ENCODE peak calls at places on chromosomes 5 and 9, in seven cellular contexts. I is suprapubic skin, W is transverse colon, T is thyroid gland, E is IMR-90, M is breast epithelium, K is testis. B is an unnamed sample.

GRCh38 chr5:13591621-13592020 is 352.9 kb downstream of the DNAH5 start:
- DNase-seq in I (no peak), W (no peak), T (no peak), E (peak), M (no peak), K (no peak), B (no peak)

GRCh38 chr5:170312666-170313065 is 15.1 kb upstream of the LCP2 start:
- DNase-seq in I (no peak), W (no peak), T (no peak), E (peak), M (no peak), K (no peak), B (peak)

GRCh38 chr5:137176609-137177008 is 322.5 kb downstream of the SPOCK1 start:
- DNase-seq in I (no peak), W (no peak), T (no peak), E (no peak), M (no peak), K (no peak), B (no peak)

GRCh38 chr5:133117930-133118445 is 66.2 kb downstream of the HSPA4 start:
- DNase-seq in I (no peak), W (no peak), T (no peak), E (no peak), M (no peak), K (no peak), B (no peak)

GRCh38 chr9:95516221-95516735 is 493 bp downstream of the PTCH1 start:
- DNase-seq in I (no peak), W (no peak), T (peak), E (no peak), M (no peak), K (peak), B (peak)

GRCh38 chr9:85743290-85744128 is 1.8 kb upstream of the AGTPBP1 start:
- DNase-seq in I (no peak), W (peak), T (no peak), E (peak), M (no peak), K (peak), B (no peak)

GRCh38 chr5:38867071-38867790 is 21.4 kb downstream of the OSMR start:
- DNase-seq in I (no peak), W (no peak), T (no peak), E (no peak), M (no peak), K (no peak), B (no peak)

GRCh38 chr9:5971740-5972139 is 43.7 kb downstream of the RANBP6 start:
- DNase-seq in I (no peak), W (no peak), T (no peak), E (peak), M (no peak), K (no peak), B (no peak)

GRCh38 chr9:83231039-83231438 is 168.1 kb upstream of the RASEF start:
- DNase-seq in I (no peak), W (no peak), T (no peak), E (no peak), M (no peak), K (no peak), B (no peak)

GRCh38 chr5:90113108-90113507 is 296.4 kb downstream of the CETN3 start:
- DNase-seq in I (no peak), W (no peak), T (no peak), E (no peak), M (no peak), K (no peak), B (no peak)

GRCh38 chr9:133144142-133144886 is 19.4 kb downstream of the GBGT1 start:
- DNase-seq in I (no peak), W (peak), T (peak), E (peak), M (no peak), K (peak), B (peak)

GRCh38 chr9:21682981-21683380 is 119.5 kb upstream of the MTAP start:
- DNase-seq in I (no peak), W (no peak), T (no peak), E (peak), M (no peak), K (no peak), B (no peak)

GRCh38 chr9:118223111-118223510 is 518.9 kb downstream of the TLR4 start:
- DNase-seq in I (no peak), W (no peak), T (no peak), E (no peak), M (no peak), K (no peak), B (no peak)

GRCh38 chr5:116557669-116558271 is 16.9 kb downstream of the SEMA6A start:
- DNase-seq in I (no peak), W (no peak), T (no peak), E (peak), M (no peak), K (no peak), B (peak)

GRCh38 chr9:28951945-28952344 is 1378.7 kb upstream of the C9orf72 start:
- DNase-seq in I (no peak), W (no peak), T (no peak), E (no peak), M (no peak), K (no peak), B (no peak)

GRCh38 chr5:96209829-96210228 is 223.2 kb downstream of the PCSK1 start:
- DNase-seq in I (no peak), W (no peak), T (no peak), E (peak), M (no peak), K (no peak), B (no peak)

GRCh38 chr9:97046228-97046627 is 7.3 kb upstream of the CTSV start:
- DNase-seq in I (no peak), W (peak), T (peak), E (peak), M (peak), K (peak), B (peak)

GRCh38 chr9:86099695-86100364 is 472 bp upstream of the GOLM1 start:
- DNase-seq in I (no peak), W (peak), T (peak), E (peak), M (no peak), K (peak), B (peak)

GRCh38 chr9:93083592-93084470 is 12.2 kb upstream of the CARD19 start:
- DNase-seq in I (peak), W (no peak), T (peak), E (no peak), M (peak), K (peak), B (no peak)

GRCh38 chr5:11415751-11416150 is 488.5 kb downstream of the CTNND2 start:
- DNase-seq in I (no peak), W (no peak), T (peak), E (no peak), M (no peak), K (no peak), B (no peak)

GRCh38 chr5:39191216-39191615 is 28.1 kb downstream of the FYB1 start:
- DNase-seq in I (no peak), W (no peak), T (no peak), E (no peak), M (no peak), K (no peak), B (no peak)

GRCh38 chr5:73690015-73690414 is 64.0 kb downstream of the ARHGEF28 start:
- DNase-seq in I (no peak), W (no peak), T (no peak), E (no peak), M (no peak), K (no peak), B (no peak)

GRCh38 chr5:129960831-129961230 is 56.6 kb downstream of the CHSY3 start:
- DNase-seq in I (no peak), W (no peak), T (no peak), E (no peak), M (no peak), K (no peak), B (no peak)

GRCh38 chr5:179271821-179272325 is 73.4 kb downstream of the ADAMTS2 start:
- DNase-seq in I (peak), W (no peak), T (no peak), E (no peak), M (peak), K (no peak), B (peak)

GRCh38 chr5:76412511-76412910 is 9.4 kb downstream of the IQGAP2 start:
- DNase-seq in I (no peak), W (no peak), T (no peak), E (no peak), M (no peak), K (no peak), B (no peak)

GRCh38 chr5:189976-190365 is 1.3 kb upstream of the LRRC14B start:
- DNase-seq in I (peak), W (no peak), T (no peak), E (no peak), M (no peak), K (no peak), B (no peak)
- H3K27ac ChIP-seq in I (no peak), W (no peak), T (no peak), E (no peak), M (no peak), K (no peak), B (no peak)

DNA sequence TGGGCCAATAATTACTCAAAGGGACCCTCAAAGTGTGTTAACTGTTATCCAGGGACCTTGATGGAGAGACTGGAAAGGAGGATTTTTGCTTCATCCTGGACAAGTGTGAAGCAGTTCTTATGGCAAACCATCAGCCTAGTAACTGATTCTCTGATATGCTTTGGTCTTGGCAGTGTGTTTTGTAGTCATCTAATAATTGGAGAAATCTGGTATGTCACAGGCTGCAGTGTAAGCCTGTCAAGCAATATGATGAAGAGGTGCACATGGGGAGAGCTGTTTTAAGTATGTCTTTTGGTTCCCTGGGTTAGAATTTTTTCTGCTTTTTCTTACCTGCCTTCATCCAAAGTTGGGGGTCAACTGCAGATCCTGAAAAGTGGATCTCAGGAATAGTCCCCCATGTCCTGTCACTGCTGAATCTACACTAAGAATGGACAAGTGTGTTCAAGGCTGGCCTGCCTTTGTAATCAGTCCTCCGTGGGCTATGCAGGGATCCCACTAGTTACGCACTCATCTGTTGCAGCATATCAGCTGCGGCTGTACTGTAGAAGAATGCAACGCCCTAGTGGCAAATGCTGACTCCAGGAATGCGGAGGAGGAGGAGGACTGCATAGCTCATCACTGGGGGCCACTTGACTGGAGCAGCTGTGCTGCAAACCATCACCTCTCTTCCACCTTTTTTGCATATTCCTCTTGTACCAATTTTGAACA is 1.9 kb downstream of the SPTAN1 start:
- DNase-seq in I (no peak), W (peak), T (peak), E (peak), M (no peak), K (peak), B (peak)
- TF ChIP-seq POLR2A in I (no peak), W (peak), T (peak), E (peak), M (no peak), K (no peak), B (no peak)

DNA sequence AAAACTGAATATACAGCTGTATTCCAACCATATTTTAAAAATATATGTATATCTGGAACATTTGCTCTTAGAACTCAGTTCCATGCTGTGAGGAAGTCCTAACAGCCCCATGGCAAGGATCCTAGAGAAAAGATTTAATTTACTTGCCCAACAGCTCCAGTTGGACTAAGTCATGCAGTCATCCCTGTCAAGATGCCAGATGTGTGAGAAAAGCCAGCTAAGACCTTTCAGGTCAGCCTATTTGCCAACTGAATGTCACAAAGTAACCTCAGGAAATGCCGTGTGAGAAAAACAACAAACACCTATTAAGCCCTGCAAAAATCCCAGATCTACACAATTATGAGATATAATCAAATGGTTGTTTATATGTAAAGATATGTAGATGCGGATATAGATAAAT is 416.3 kb downstream of the NR2F1-AS1 start:
- DNase-seq in I (no peak), W (peak), T (no peak), E (peak), M (no peak), K (no peak), B (no peak)
- H3K27ac ChIP-seq in I (no peak), W (no peak), T (no peak), E (no peak), M (no peak), K (no peak), B (no peak)

GRCh38 chr9:109320734-109321448 is at the start of gene EPB41L4B:
- DNase-seq in I (peak), W (peak), T (peak), E (peak), M (peak), K (peak), B (peak)
- TF ChIP-seq POLR2A in I (no peak), W (no peak), T (peak), E (peak), M (no peak), K (no peak), B (peak)

GRCh38 chr5:36665638-36666037 is 59.2 kb downstream of the SLC1A3 start:
- DNase-seq in I (no peak), W (no peak), T (no peak), E (no peak), M (no peak), K (no peak), B (no peak)

GRCh38 chr5:36666986-36667385 is 60.6 kb downstream of the SLC1A3 start:
- DNase-seq in I (no peak), W (no peak), T (peak), E (no peak), M (no peak), K (no peak), B (no peak)

GRCh38 chr5:36667826-36668225 is 61.4 kb downstream of the SLC1A3 start:
- DNase-seq in I (no peak), W (no peak), T (no peak), E (no peak), M (no peak), K (no peak), B (no peak)

GRCh38 chr5:36664762-36665161 is 58.4 kb downstream of the SLC1A3 start:
- DNase-seq in I (no peak), W (no peak), T (no peak), E (no peak), M (no peak), K (no peak), B (peak)

GRCh38 chr5:36666304-36666703 is 59.9 kb downstream of the SLC1A3 start:
- DNase-seq in I (no peak), W (no peak), T (no peak), E (no peak), M (no peak), K (no peak), B (no peak)
- H3K27ac ChIP-seq in I (no peak), W (no peak), T (no peak), E (no peak), M (no peak), K (no peak), B (no peak)

GRCh38 chr9:126860757-126861466 is 473 bp downstream of the ZBTB34 start:
- DNase-seq in I (no peak), W (peak), T (peak), E (no peak), M (no peak), K (peak), B (peak)

GRCh38 chr9:126859111-126859510 is 1.3 kb upstream of the ZBTB34 start:
- DNase-seq in I (no peak), W (no peak), T (no peak), E (no peak), M (no peak), K (no peak), B (no peak)

GRCh38 chr9:126862461-126862830 is 2.0 kb downstream of the ZBTB34 start:
- DNase-seq in I (no peak), W (peak), T (peak), E (no peak), M (no peak), K (no peak), B (no peak)

GRCh38 chr9:126861707-126862460 is 1.4 kb downstream of the ZBTB34 start:
- DNase-seq in I (no peak), W (peak), T (no peak), E (peak), M (no peak), K (no peak), B (no peak)

GRCh38 chr9:126860077-126860756 is at the start of gene ZBTB34:
- DNase-seq in I (no peak), W (peak), T (peak), E (peak), M (no peak), K (peak), B (peak)
- TF ChIP-seq POLR2A in I (no peak), W (no peak), T (peak), E (peak), M (no peak), K (no peak), B (peak)

B was measured in body of pancreas.